ENCODE peak calls at places on chromosomes 13 and 19, in ten cellular contexts. One of them, this sample, is unnamed.
A peak's percentile ranks its signal among the peaks of the same experiment; 100 is the strongest.

GRCh38 chr19:17721821-17722220 is 2.5 kb downstream of the MAP1S start:
- DNase-seq in epithelial cell of proximal tubule: no peak
- DNase-seq in BE2C: no peak
- DNase-seq in activated B cell treated with CpG ODN at 0.5 μM for 24 hours: no peak
- DNase-seq in astrocyte of the spinal cord: no peak
- DNase-seq in HFFc6: peak; percentile 6
- DNase-seq in RWPE1: no peak
- DNase-seq in suprapubic skin: no peak
- DNase-seq in endothelial cell of umbilical vein: peak; percentile 74
- DNase-seq in thyroid gland: no peak
- DNase-seq in this sample: no peak

GRCh38 chr19:42695811-42696503 is 44.3 kb downstream of the PSG3 start:
- DNase-seq in BE2C: no peak
- DNase-seq in thyroid gland: no peak
- DNase-seq in activated B cell treated with CpG ODN at 0.5 μM for 24 hours: no peak
- DNase-seq in astrocyte of the spinal cord: no peak
- DNase-seq in epithelial cell of proximal tubule: no peak
- DNase-seq in RWPE1: no peak
- DNase-seq in HFFc6: no peak
- DNase-seq in endothelial cell of umbilical vein: no peak
- DNase-seq in suprapubic skin: no peak
- DNase-seq in this sample: no peak

GRCh38 chr13:109771926-109772325 is 14.5 kb downstream of the IRS2 start:
- DNase-seq in activated B cell treated with CpG ODN at 0.5 μM for 24 hours: no peak
- DNase-seq in RWPE1: no peak
- DNase-seq in epithelial cell of proximal tubule: no peak
- DNase-seq in thyroid gland: no peak
- DNase-seq in astrocyte of the spinal cord: no peak
- DNase-seq in endothelial cell of umbilical vein: no peak
- DNase-seq in BE2C: no peak
- DNase-seq in HFFc6: no peak
- DNase-seq in suprapubic skin: no peak
- DNase-seq in this sample: no peak

GRCh38 chr13:30837227-30838159 is 68.6 kb upstream of the MEDAG start:
- DNase-seq in epithelial cell of proximal tubule: no peak
- DNase-seq in BE2C: no peak
- DNase-seq in astrocyte of the spinal cord: no peak
- DNase-seq in activated B cell treated with CpG ODN at 0.5 μM for 24 hours: no peak
- DNase-seq in thyroid gland: no peak
- DNase-seq in suprapubic skin: no peak
- DNase-seq in HFFc6: no peak
- DNase-seq in RWPE1: no peak
- DNase-seq in endothelial cell of umbilical vein: no peak
- DNase-seq in this sample: no peak

GRCh38 chr19:33293255-33294057 is 8.9 kb downstream of the CEBPA start:
- DNase-seq in thyroid gland: peak; percentile 49
- DNase-seq in epithelial cell of proximal tubule: no peak
- DNase-seq in endothelial cell of umbilical vein: no peak
- DNase-seq in suprapubic skin: no peak
- DNase-seq in activated B cell treated with CpG ODN at 0.5 μM for 24 hours: no peak
- DNase-seq in astrocyte of the spinal cord: peak; percentile 54
- DNase-seq in HFFc6: peak; percentile 84
- DNase-seq in RWPE1: peak; percentile 80
- DNase-seq in BE2C: no peak
- DNase-seq in this sample: peak; percentile 70

GRCh38 chr19:52110780-52111179 is 15.2 kb upstream of the ZNF841 start:
- DNase-seq in endothelial cell of umbilical vein: no peak
- DNase-seq in HFFc6: no peak
- DNase-seq in thyroid gland: no peak
- DNase-seq in RWPE1: no peak
- DNase-seq in suprapubic skin: no peak
- DNase-seq in astrocyte of the spinal cord: no peak
- DNase-seq in BE2C: no peak
- DNase-seq in activated B cell treated with CpG ODN at 0.5 μM for 24 hours: no peak
- DNase-seq in epithelial cell of proximal tubule: no peak
- DNase-seq in this sample: no peak

GRCh38 chr19:54179921-54180452 is 7.0 kb upstream of the TMC4 start:
- DNase-seq in activated B cell treated with CpG ODN at 0.5 μM for 24 hours: no peak
- DNase-seq in thyroid gland: no peak
- DNase-seq in HFFc6: peak; percentile 62
- DNase-seq in RWPE1: no peak
- DNase-seq in astrocyte of the spinal cord: peak; percentile 84
- DNase-seq in BE2C: peak; percentile 88
- DNase-seq in suprapubic skin: no peak
- DNase-seq in endothelial cell of umbilical vein: peak; percentile 54
- DNase-seq in epithelial cell of proximal tubule: no peak
- DNase-seq in this sample: no peak

GRCh38 chr19:19109601-19110000 is 28.7 kb downstream of the TMEM161A start:
- DNase-seq in epithelial cell of proximal tubule: no peak
- DNase-seq in thyroid gland: no peak
- DNase-seq in BE2C: no peak
- DNase-seq in activated B cell treated with CpG ODN at 0.5 μM for 24 hours: no peak
- DNase-seq in astrocyte of the spinal cord: no peak
- DNase-seq in HFFc6: peak; percentile 17
- DNase-seq in endothelial cell of umbilical vein: no peak
- DNase-seq in RWPE1: no peak
- DNase-seq in suprapubic skin: no peak
- DNase-seq in this sample: no peak

GRCh38 chr19:18741566-18742121 is 49.5 kb downstream of the COMP start:
- DNase-seq in suprapubic skin: no peak
- DNase-seq in BE2C: no peak
- DNase-seq in epithelial cell of proximal tubule: no peak
- DNase-seq in thyroid gland: peak; percentile 95
- DNase-seq in activated B cell treated with CpG ODN at 0.5 μM for 24 hours: no peak
- DNase-seq in endothelial cell of umbilical vein: no peak
- DNase-seq in HFFc6: no peak
- DNase-seq in astrocyte of the spinal cord: no peak
- DNase-seq in RWPE1: no peak
- DNase-seq in this sample: peak; percentile 85

GRCh38 chr19:57389730-57390598 is at the start of gene ZNF548:
- DNase-seq in epithelial cell of proximal tubule: peak; percentile 91
- DNase-seq in thyroid gland: peak; percentile 97
- DNase-seq in endothelial cell of umbilical vein: peak; percentile 99
- DNase-seq in activated B cell treated with CpG ODN at 0.5 μM for 24 hours: peak; percentile 96
- DNase-seq in RWPE1: peak; percentile 93
- DNase-seq in suprapubic skin: peak; percentile 98
- DNase-seq in HFFc6: peak; percentile 99
- DNase-seq in astrocyte of the spinal cord: peak; percentile 99
- DNase-seq in BE2C: peak; percentile 98
- DNase-seq in this sample: peak; percentile 98
- TF ChIP-seq CTCF in epithelial cell of proximal tubule: peak; percentile 16
- TF ChIP-seq CTCF in thyroid gland: no peak
- TF ChIP-seq CTCF in endothelial cell of umbilical vein: no peak
- TF ChIP-seq CTCF in activated B cell treated with CpG ODN at 0.5 μM for 24 hours: no peak
- TF ChIP-seq CTCF in RWPE1: no peak
- TF ChIP-seq CTCF in suprapubic skin: no peak
- TF ChIP-seq CTCF in HFFc6: peak; percentile 61
- TF ChIP-seq CTCF in astrocyte of the spinal cord: peak; percentile 19
- TF ChIP-seq CTCF in BE2C: peak; percentile 37
- TF ChIP-seq CTCF in this sample: peak; percentile 59

DNA sequence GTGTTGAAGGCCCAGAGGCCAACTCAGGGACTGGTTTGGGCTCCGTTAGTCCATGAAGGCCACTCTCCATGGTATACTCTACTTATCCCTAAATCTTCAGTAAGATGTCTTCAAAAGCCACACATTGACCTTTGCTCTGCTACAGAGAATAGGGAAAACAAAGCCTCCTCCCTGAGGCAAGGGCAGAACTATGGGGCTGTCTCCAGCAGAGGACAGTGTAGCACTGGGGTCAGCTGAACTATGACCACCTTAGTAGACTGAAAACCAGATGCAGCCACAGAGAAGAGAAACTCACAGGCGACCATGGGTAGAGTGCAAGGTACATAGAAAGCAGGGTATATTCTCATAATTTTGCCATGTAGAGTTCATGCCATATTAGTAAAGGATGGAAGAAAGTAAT is 587.4 kb downstream of the LMO7 start:
- DNase-seq in astrocyte of the spinal cord: no peak
- DNase-seq in epithelial cell of proximal tubule: no peak
- DNase-seq in activated B cell treated with CpG ODN at 0.5 μM for 24 hours: no peak
- DNase-seq in suprapubic skin: no peak
- DNase-seq in endothelial cell of umbilical vein: no peak
- DNase-seq in BE2C: no peak
- DNase-seq in HFFc6: no peak
- DNase-seq in thyroid gland: no peak
- DNase-seq in RWPE1: no peak
- DNase-seq in this sample: no peak
- TF ChIP-seq CTCF in astrocyte of the spinal cord: no peak
- TF ChIP-seq CTCF in epithelial cell of proximal tubule: no peak
- TF ChIP-seq CTCF in activated B cell treated with CpG ODN at 0.5 μM for 24 hours: no peak
- TF ChIP-seq CTCF in suprapubic skin: no peak
- TF ChIP-seq CTCF in endothelial cell of umbilical vein: no peak
- TF ChIP-seq CTCF in BE2C: no peak
- TF ChIP-seq CTCF in HFFc6: no peak
- TF ChIP-seq CTCF in thyroid gland: no peak
- TF ChIP-seq CTCF in RWPE1: no peak
- TF ChIP-seq CTCF in this sample: no peak

DNA sequence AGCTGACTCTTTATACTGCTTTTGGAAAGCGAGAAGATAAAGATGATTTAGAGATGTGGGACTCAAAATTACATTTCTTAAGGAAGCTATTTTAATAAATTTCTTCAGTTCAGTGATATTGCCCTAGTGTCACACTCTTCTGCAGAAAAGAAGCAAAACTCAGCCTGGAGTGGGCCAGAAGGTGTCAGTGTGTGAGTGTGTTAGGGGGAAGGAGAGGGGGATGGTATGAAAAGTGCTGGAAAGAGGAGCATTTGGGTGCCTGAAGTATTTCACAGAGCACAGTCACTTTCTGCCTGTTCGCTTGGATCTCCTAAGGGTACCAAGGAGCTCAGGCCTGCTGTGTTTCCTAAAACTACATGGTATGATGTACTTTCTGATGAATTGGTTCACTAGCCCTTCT is 84.5 kb upstream of the FRY start:
- DNase-seq in endothelial cell of umbilical vein: no peak
- DNase-seq in epithelial cell of proximal tubule: no peak
- DNase-seq in RWPE1: no peak
- DNase-seq in astrocyte of the spinal cord: no peak
- DNase-seq in thyroid gland: peak; percentile 22
- DNase-seq in suprapubic skin: no peak
- DNase-seq in activated B cell treated with CpG ODN at 0.5 μM for 24 hours: no peak
- DNase-seq in BE2C: no peak
- DNase-seq in HFFc6: no peak
- DNase-seq in this sample: no peak
- TF ChIP-seq CTCF in endothelial cell of umbilical vein: no peak
- TF ChIP-seq CTCF in epithelial cell of proximal tubule: peak; percentile 39
- TF ChIP-seq CTCF in RWPE1: no peak
- TF ChIP-seq CTCF in astrocyte of the spinal cord: no peak
- TF ChIP-seq CTCF in thyroid gland: no peak
- TF ChIP-seq CTCF in suprapubic skin: no peak
- TF ChIP-seq CTCF in activated B cell treated with CpG ODN at 0.5 μM for 24 hours: no peak
- TF ChIP-seq CTCF in BE2C: peak; percentile 10
- TF ChIP-seq CTCF in HFFc6: no peak
- TF ChIP-seq CTCF in this sample: peak; percentile 48

DNA sequence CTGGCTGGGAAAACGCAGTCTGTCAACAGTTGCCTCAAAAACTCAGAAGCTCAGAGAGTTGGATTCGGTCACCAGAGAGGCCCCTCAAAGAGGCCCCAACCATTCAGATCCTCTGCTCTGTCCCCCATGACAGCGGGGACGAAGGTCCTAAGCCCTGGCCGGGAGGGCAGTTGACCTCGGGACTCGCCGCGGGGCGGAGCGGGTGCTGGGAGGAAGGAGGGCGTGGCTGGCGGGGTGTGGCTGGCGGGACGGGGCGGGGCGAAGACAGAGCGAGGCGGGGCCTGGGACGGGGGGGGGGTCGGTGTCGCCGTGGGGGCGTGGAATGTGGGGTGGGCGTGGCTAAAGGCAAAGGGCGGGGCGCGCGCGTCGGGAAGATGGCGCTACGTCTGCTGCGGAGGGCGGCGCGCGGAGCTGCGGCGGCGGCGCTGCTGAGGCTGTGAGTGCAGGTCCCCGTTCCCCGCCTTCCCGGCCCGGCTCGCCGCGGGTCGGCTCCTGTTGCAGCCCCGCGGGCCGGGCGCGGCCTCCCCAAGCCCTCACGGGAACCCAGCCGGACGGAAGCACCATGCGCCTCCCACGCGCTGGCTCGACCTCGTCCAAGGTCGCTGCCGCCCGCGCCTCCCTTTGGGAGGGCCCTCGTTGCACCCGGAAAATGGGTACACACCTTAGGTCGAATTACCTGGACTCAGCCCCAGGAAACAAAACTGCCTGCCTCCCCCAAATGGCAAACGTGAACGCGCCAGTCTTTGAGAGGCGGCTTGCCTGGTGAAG is 105.2 kb downstream of the TM9SF2 start:
- DNase-seq in suprapubic skin: peak; percentile 93
- DNase-seq in HFFc6: peak; percentile 71
- DNase-seq in activated B cell treated with CpG ODN at 0.5 μM for 24 hours: peak; percentile 86
- DNase-seq in endothelial cell of umbilical vein: peak; percentile 81
- DNase-seq in astrocyte of the spinal cord: peak; percentile 82
- DNase-seq in epithelial cell of proximal tubule: no peak
- DNase-seq in thyroid gland: peak; percentile 82
- DNase-seq in BE2C: peak; percentile 90
- DNase-seq in RWPE1: peak; percentile 91
- DNase-seq in this sample: peak; percentile 95
- TF ChIP-seq CTCF in suprapubic skin: no peak
- TF ChIP-seq CTCF in HFFc6: no peak
- TF ChIP-seq CTCF in activated B cell treated with CpG ODN at 0.5 μM for 24 hours: no peak
- TF ChIP-seq CTCF in endothelial cell of umbilical vein: no peak
- TF ChIP-seq CTCF in astrocyte of the spinal cord: no peak
- TF ChIP-seq CTCF in epithelial cell of proximal tubule: no peak
- TF ChIP-seq CTCF in thyroid gland: no peak
- TF ChIP-seq CTCF in BE2C: no peak
- TF ChIP-seq CTCF in RWPE1: no peak
- TF ChIP-seq CTCF in this sample: no peak

GRCh38 chr13:20035130-20035529 is 76.6 kb downstream of the ZMYM2 start:
- DNase-seq in activated B cell treated with CpG ODN at 0.5 μM for 24 hours: no peak
- DNase-seq in thyroid gland: no peak
- DNase-seq in BE2C: no peak
- DNase-seq in suprapubic skin: no peak
- DNase-seq in HFFc6: no peak
- DNase-seq in RWPE1: no peak
- DNase-seq in endothelial cell of umbilical vein: no peak
- DNase-seq in astrocyte of the spinal cord: no peak
- DNase-seq in epithelial cell of proximal tubule: no peak
- DNase-seq in this sample: no peak
- TF ChIP-seq CTCF in activated B cell treated with CpG ODN at 0.5 μM for 24 hours: no peak
- TF ChIP-seq CTCF in thyroid gland: no peak
- TF ChIP-seq CTCF in BE2C: peak; percentile 40
- TF ChIP-seq CTCF in suprapubic skin: no peak
- TF ChIP-seq CTCF in HFFc6: no peak
- TF ChIP-seq CTCF in RWPE1: no peak
- TF ChIP-seq CTCF in endothelial cell of umbilical vein: no peak
- TF ChIP-seq CTCF in astrocyte of the spinal cord: peak; percentile 8
- TF ChIP-seq CTCF in epithelial cell of proximal tubule: no peak
- TF ChIP-seq CTCF in this sample: peak; percentile 64

GRCh38 chr13:75760182-75760981 is 124.3 kb downstream of the LMO7 start:
- DNase-seq in astrocyte of the spinal cord: no peak
- DNase-seq in epithelial cell of proximal tubule: no peak
- DNase-seq in BE2C: no peak
- DNase-seq in HFFc6: no peak
- DNase-seq in RWPE1: peak; percentile 68
- DNase-seq in activated B cell treated with CpG ODN at 0.5 μM for 24 hours: no peak
- DNase-seq in suprapubic skin: no peak
- DNase-seq in thyroid gland: peak; percentile 75
- DNase-seq in endothelial cell of umbilical vein: peak; percentile 54
- DNase-seq in this sample: no peak
- TF ChIP-seq CTCF in astrocyte of the spinal cord: no peak
- TF ChIP-seq CTCF in epithelial cell of proximal tubule: peak; percentile 37
- TF ChIP-seq CTCF in BE2C: no peak
- TF ChIP-seq CTCF in HFFc6: no peak
- TF ChIP-seq CTCF in RWPE1: no peak
- TF ChIP-seq CTCF in activated B cell treated with CpG ODN at 0.5 μM for 24 hours: no peak
- TF ChIP-seq CTCF in suprapubic skin: peak; percentile 4
- TF ChIP-seq CTCF in thyroid gland: no peak
- TF ChIP-seq CTCF in endothelial cell of umbilical vein: no peak
- TF ChIP-seq CTCF in this sample: peak; percentile 16

GRCh38 chr19:6425732-6426686 is 1.4 kb upstream of the KHSRP start:
- DNase-seq in endothelial cell of umbilical vein: no peak
- DNase-seq in BE2C: no peak
- DNase-seq in HFFc6: no peak
- DNase-seq in astrocyte of the spinal cord: no peak
- DNase-seq in activated B cell treated with CpG ODN at 0.5 μM for 24 hours: no peak
- DNase-seq in epithelial cell of proximal tubule: no peak
- DNase-seq in RWPE1: no peak
- DNase-seq in thyroid gland: no peak
- DNase-seq in suprapubic skin: no peak
- DNase-seq in this sample: no peak
- TF ChIP-seq CTCF in endothelial cell of umbilical vein: no peak
- TF ChIP-seq CTCF in BE2C: peak; percentile 16
- TF ChIP-seq CTCF in HFFc6: peak; percentile 33
- TF ChIP-seq CTCF in astrocyte of the spinal cord: no peak
- TF ChIP-seq CTCF in activated B cell treated with CpG ODN at 0.5 μM for 24 hours: no peak
- TF ChIP-seq CTCF in epithelial cell of proximal tubule: no peak
- TF ChIP-seq CTCF in RWPE1: no peak
- TF ChIP-seq CTCF in thyroid gland: no peak
- TF ChIP-seq CTCF in suprapubic skin: no peak
- TF ChIP-seq CTCF in this sample: peak; percentile 14